ENCODE peak calls at places on chromosomes 13 and 19, in six cellular contexts. M is BJ, G is HL-60, H is AG09309, F is lower lobe of right lung, U is sigmoid colon. Z is an unnamed sample.

GRCh38 chr13:30338331-30338851 is 31.0 kb upstream of the KATNAL1 start:
- DNase-seq in M (no peak), G (no peak), H (no peak), F (no peak), U (no peak), Z (no peak)

GRCh38 chr19:51016798-51017683 is 2.5 kb downstream of the KLK10 start:
- DNase-seq in M (no peak), G (peak), H (no peak), F (no peak), U (no peak), Z (peak)

GRCh38 chr13:83765796-83766195 is 116.5 kb downstream of the SLITRK1 start:
- DNase-seq in M (no peak), G (no peak), H (no peak), F (no peak), U (no peak), Z (no peak)

GRCh38 chr13:67063036-67063435 is 167.1 kb downstream of the PCDH9 start:
- DNase-seq in M (no peak), G (no peak), H (no peak), F (no peak), U (no peak), Z (no peak)

GRCh38 chr13:47628666-47629065 is 372.4 kb downstream of the SUCLA2 start:
- DNase-seq in M (peak), G (no peak), H (peak), F (no peak), U (no peak), Z (no peak)

GRCh38 chr13:66036024-66036614 is 1194.0 kb downstream of the PCDH9 start:
- DNase-seq in M (no peak), G (no peak), H (no peak), F (no peak), U (no peak), Z (no peak)

GRCh38 chr13:95624020-95624419 is 20.5 kb downstream of the DZIP1 start:
- DNase-seq in M (no peak), G (peak), H (no peak), F (no peak), U (no peak), Z (peak)

GRCh38 chr13:96636310-96636709 is 358.0 kb downstream of the OXGR1 start:
- DNase-seq in M (no peak), G (no peak), H (no peak), F (no peak), U (no peak), Z (no peak)

GRCh38 chr19:10173527-10173926 is 21.2 kb downstream of the DNMT1 start:
- DNase-seq in M (no peak), G (no peak), H (no peak), F (no peak), U (no peak), Z (no peak)

GRCh38 chr19:50214699-50215543 is 11.5 kb downstream of the MYH14 start:
- DNase-seq in M (no peak), G (no peak), H (no peak), F (peak), U (no peak), Z (no peak)

GRCh38 chr13:109058071-109058470 is 428.7 kb downstream of the MYO16 start:
- DNase-seq in M (no peak), G (no peak), H (no peak), F (no peak), U (no peak), Z (no peak)

GRCh38 chr13:101690871-101691270 is 238.4 kb downstream of the ITGBL1 start:
- DNase-seq in M (no peak), G (no peak), H (no peak), F (no peak), U (no peak), Z (no peak)

GRCh38 chr19:49255674-49256073 is 69.3 kb downstream of the SLC6A16 start:
- DNase-seq in M (no peak), G (no peak), H (no peak), F (no peak), U (no peak), Z (no peak)

GRCh38 chr19:29680447-29680846 is 15.2 kb downstream of the PLEKHF1 start:
- DNase-seq in M (no peak), G (peak), H (no peak), F (peak), U (no peak), Z (peak)

GRCh38 chr13:111526922-111527321 is 206.5 kb downstream of the TEX29 start:
- DNase-seq in M (no peak), G (no peak), H (no peak), F (peak), U (no peak), Z (no peak)

GRCh38 chr19:51480590-51480989 is 2.3 kb downstream of the CEACAM18 start:
- DNase-seq in M (no peak), G (no peak), H (no peak), F (no peak), U (peak), Z (no peak)

GRCh38 chr19:13778847-13779246 is 4.6 kb downstream of the C19orf53 start:
- DNase-seq in M (no peak), G (no peak), H (no peak), F (no peak), U (no peak), Z (no peak)

GRCh38 chr13:44365008-44365407 is 8.6 kb upstream of the SERP2 start:
- DNase-seq in M (no peak), G (no peak), H (peak), F (no peak), U (no peak), Z (no peak)

GRCh38 chr19:17726914-17727773 is 7.9 kb downstream of the MAP1S start:
- DNase-seq in M (no peak), G (no peak), H (no peak), F (no peak), U (no peak), Z (no peak)

GRCh38 chr13:75693227-75693626 is 57.1 kb downstream of the LMO7 start:
- DNase-seq in M (no peak), G (no peak), H (no peak), F (no peak), U (no peak), Z (no peak)

GRCh38 chr13:50026788-50027473 is 11.7 kb downstream of the KCNRG start:
- DNase-seq in M (no peak), G (no peak), H (no peak), F (no peak), U (no peak), Z (peak)

GRCh38 chr19:16366433-16367268 is 42.0 kb downstream of the KLF2 start:
- DNase-seq in M (no peak), G (peak), H (no peak), F (peak), U (peak), Z (peak)

GRCh38 chr19:3612901-3613741 is 6.4 kb upstream of the TBXA2R start:
- DNase-seq in M (no peak), G (no peak), H (no peak), F (peak), U (no peak), Z (no peak)

GRCh38 chr13:113629814-113630213 is 28.2 kb downstream of the ATP4B start:
- DNase-seq in M (no peak), G (no peak), H (no peak), F (peak), U (peak), Z (no peak)

GRCh38 chr13:31043891-31044657 is 111.6 kb downstream of the TEX26 start:
- DNase-seq in M (no peak), G (peak), H (peak), F (peak), U (peak), Z (peak)

GRCh38 chr19:4059493-4059880 is 7.2 kb downstream of the ZBTB7A start:
- DNase-seq in M (no peak), G (no peak), H (no peak), F (no peak), U (peak), Z (no peak)

GRCh38 chr13:37602743-37603381 is 4.3 kb upstream of the POSTN start:
- DNase-seq in M (no peak), G (no peak), H (no peak), F (no peak), U (no peak), Z (no peak)

GRCh38 chr19:40208602-40209001 is 9.6 kb downstream of the TTC9B start:
- DNase-seq in M (no peak), G (no peak), H (no peak), F (no peak), U (no peak), Z (no peak)
- TF ChIP-seq CTCF in M (no peak), G (no peak), H (no peak), F (no peak), U (no peak), Z (no peak)

GRCh38 chr13:32535748-32536147 is 2.8 kb downstream of the N4BP2L2 start:
- DNase-seq in M (no peak), G (no peak), H (no peak), F (no peak), U (no peak), Z (no peak)

GRCh38 chr13:32538234-32538620 is 368 bp downstream of the N4BP2L2 start:
- DNase-seq in M (no peak), G (no peak), H (no peak), F (peak), U (peak), Z (peak)

GRCh38 chr13:32535140-32535539 is 3.5 kb downstream of the N4BP2L2 start:
- DNase-seq in M (no peak), G (no peak), H (no peak), F (no peak), U (no peak), Z (no peak)

GRCh38 chr13:32537580-32538233 is 888 bp downstream of the N4BP2L2 start:
- DNase-seq in M (no peak), G (peak), H (no peak), F (peak), U (no peak), Z (no peak)

DNA sequence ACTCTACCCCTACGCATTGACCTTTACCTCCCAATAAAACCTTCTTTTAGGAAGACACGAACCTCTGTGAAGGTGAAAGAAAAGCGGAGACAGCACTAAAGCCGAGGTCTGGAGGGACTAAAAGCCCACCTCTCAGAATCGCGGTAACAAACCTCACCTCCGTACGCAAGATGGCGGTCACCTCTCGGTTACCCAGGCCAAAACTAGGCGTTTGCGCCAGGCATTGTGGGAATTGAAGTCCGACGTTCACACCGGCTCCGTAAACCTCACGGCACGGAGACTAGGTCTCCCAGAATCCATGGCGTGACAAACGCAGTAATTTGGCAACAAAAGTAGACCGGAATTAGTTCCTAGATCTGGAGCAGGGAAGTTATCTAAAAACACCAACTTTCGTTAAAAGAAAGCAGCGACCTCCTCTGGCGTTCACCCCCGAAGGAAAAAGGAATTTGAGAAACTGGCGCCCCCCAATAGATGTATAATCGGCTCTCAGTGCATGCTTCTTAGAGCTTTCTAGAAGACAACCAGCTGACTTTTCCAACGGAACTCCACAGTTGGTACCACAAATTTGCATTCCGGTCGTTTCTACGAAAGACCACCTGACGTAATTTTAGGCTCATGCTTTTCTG is at the start of gene N4BP2L2:
- DNase-seq in M (peak), G (peak), H (peak), F (peak), U (peak), Z (peak)
- TF ChIP-seq CTCF in M (peak), G (no peak), H (peak), F (peak), U (no peak), Z (peak)

GRCh38 chr13:41590643-41591042 is 133.3 kb downstream of the RGCC start:
- DNase-seq in M (no peak), G (no peak), H (no peak), F (no peak), U (no peak), Z (no peak)

GRCh38 chr13:41599619-41600018 is 142.3 kb downstream of the RGCC start:
- DNase-seq in M (no peak), G (no peak), H (no peak), F (no peak), U (no peak), Z (no peak)

GRCh38 chr13:41597348-41598041 is 140.1 kb downstream of the RGCC start:
- DNase-seq in M (no peak), G (no peak), H (no peak), F (no peak), U (no peak), Z (no peak)

GRCh38 chr13:41595298-41595697 is 137.9 kb downstream of the RGCC start:
- DNase-seq in M (no peak), G (no peak), H (no peak), F (no peak), U (no peak), Z (no peak)

DNA sequence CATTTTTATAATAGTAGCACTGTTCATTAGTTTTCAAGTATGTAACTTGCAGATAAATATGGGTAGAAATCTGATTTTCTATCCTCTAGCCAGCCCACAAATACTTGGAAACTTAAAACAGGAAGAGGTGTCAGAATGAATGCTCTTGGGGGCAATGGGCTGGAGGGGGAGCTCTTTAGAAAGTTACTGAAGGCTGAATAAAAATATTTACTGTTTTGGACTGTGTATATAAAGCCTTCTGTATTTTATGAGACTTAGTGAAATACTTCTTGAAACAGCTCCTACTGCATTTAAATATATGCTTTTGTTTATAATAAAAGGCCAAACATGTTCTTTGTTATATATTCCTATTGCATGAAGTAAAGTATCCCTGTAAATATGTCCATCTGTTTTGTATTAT is 138.8 kb downstream of the RGCC start:
- DNase-seq in M (no peak), G (no peak), H (no peak), F (no peak), U (no peak), Z (no peak)
- TF ChIP-seq CTCF in M (peak), G (no peak), H (no peak), F (no peak), U (no peak), Z (no peak)

GRCh38 chr13:73767747-73768315 is 366.4 kb downstream of the KLF12 start:
- DNase-seq in M (no peak), G (no peak), H (no peak), F (no peak), U (no peak), Z (no peak)
- TF ChIP-seq CTCF in M (peak), G (no peak), H (peak), F (peak), U (peak), Z (peak)

DNA sequence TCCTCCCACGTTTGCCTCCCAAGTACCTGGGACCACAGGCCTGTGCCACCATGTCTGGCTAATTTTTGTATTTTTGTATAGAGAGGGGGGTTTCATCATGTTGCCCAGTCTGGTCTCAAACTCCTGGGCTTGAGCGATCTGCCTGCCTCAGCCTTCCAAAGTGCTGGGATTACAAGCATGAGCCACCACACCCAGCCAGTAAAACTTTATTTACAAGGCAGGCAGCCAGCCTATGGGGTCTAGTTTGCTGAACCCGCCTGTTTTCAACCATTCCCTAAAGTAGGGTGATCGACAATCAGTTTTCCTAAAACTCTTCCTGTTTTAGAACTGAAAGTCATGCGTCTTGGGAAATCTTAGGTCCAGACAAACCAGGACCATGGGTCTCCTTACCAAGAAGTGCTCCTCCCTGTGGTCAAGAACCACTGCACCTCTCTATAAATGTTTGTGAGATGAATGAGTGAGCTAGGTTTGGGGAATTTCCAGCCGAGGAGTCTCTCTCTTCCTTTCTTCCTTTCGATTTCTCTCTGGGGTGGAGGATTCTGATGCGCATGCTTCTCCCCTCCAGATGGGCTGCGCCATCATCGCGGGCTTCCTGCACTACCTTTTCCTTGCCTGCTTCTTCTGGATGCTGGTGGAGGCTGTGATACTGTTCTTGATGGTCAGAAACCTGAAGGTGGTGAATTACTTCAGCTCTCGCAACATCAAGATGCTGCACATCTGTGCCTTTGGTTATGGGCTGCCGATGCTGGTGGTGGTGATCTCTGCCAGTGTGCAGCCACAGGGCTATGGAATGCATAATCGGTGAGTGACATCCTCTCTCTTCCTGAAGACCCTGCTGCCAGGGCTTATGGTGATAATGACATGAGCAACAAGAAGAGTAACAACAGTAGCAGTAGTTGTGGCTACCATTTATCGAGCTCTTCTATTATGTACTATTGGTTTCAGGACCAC is 38.7 kb downstream of the ADGRE1 start:
- DNase-seq in M (no peak), G (no peak), H (peak), F (no peak), U (no peak), Z (peak)
- TF ChIP-seq CTCF in M (no peak), G (no peak), H (peak), F (no peak), U (no peak), Z (no peak)

GRCh38 chr13:72805663-72806341 is 23.9 kb downstream of the PIBF1 start:
- DNase-seq in M (no peak), G (peak), H (no peak), F (no peak), U (no peak), Z (no peak)

GRCh38 chr13:72804301-72804700 is 22.4 kb downstream of the PIBF1 start:
- DNase-seq in M (no peak), G (no peak), H (no peak), F (no peak), U (no peak), Z (no peak)

GRCh38 chr13:72808917-72809500 is 27.1 kb downstream of the PIBF1 start:
- DNase-seq in M (no peak), G (no peak), H (no peak), F (no peak), U (no peak), Z (peak)
- TF ChIP-seq CTCF in M (peak), G (no peak), H (peak), F (peak), U (no peak), Z (peak)

DNA sequence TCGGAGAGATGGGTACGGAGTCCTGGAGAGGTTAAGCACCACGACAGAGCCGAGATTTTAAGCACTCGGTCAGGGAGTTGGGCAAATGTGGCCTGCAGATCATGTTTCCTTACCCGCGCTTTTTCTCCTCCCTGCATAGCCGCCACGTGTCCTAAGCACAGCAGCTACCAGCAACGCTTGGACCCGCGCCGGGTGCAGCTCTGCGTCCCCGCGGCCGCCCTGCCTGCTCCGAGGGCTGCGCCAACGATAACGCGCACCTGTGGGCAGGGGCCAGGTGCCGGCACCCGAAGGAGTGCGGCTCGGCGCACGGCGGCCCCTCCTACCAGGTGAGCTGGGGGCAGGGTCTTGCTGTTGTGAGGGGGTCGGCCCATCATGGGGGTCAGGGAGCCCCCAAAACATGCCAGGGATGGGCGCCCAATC is 24.8 kb upstream of the FXYD3 start:
- DNase-seq in M (no peak), G (no peak), H (no peak), F (no peak), U (no peak), Z (no peak)
- TF ChIP-seq CTCF in M (no peak), G (no peak), H (no peak), F (no peak), U (no peak), Z (no peak)

GRCh38 chr19:57410748-57411671 is at the start of gene ZNF17:
- DNase-seq in M (peak), G (peak), H (peak), F (peak), U (peak), Z (peak)
- TF ChIP-seq CTCF in M (no peak), G (no peak), H (no peak), F (no peak), U (no peak), Z (no peak)

GRCh38 chr13:27637289-27637626 is 15.6 kb downstream of the POLR1D start:
- DNase-seq in M (no peak), G (no peak), H (no peak), F (no peak), U (no peak), Z (no peak)
- TF ChIP-seq CTCF in M (no peak), G (no peak), H (no peak), F (no peak), U (no peak), Z (no peak)

GRCh38 chr13:23430664-23431063 is 2.8 kb downstream of the SACS start:
- DNase-seq in M (no peak), G (no peak), H (no peak), F (no peak), U (no peak), Z (no peak)

GRCh38 chr13:23436680-23437079 is 3.2 kb upstream of the SACS start:
- DNase-seq in M (no peak), G (no peak), H (no peak), F (no peak), U (no peak), Z (no peak)

GRCh38 chr13:23432589-23432988 is 913 bp downstream of the SACS start:
- DNase-seq in M (no peak), G (no peak), H (no peak), F (no peak), U (no peak), Z (no peak)

GRCh38 chr13:23433171-23434153 is at the start of gene SACS:
- DNase-seq in M (no peak), G (no peak), H (no peak), F (no peak), U (peak), Z (no peak)

DNA sequence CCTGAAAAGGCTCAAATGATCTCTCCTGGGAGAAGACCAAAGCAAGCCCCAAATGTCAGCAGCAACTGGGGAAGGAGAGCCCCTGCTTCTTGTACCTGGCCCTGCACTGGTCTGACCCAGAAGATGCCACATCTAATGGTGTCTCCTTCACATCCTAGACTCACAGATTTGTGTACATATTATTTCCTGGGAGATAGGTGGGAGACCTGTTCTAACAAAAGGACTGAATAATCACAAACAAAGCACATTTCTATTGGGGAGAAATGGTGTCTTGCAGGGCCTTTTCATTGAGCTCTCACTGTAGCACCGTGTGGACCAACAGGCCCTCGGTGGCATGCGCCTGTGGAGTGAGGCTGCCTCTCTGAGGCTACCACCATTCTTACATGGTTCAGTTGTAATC is 929 bp upstream of the SACS start:
- DNase-seq in M (no peak), G (no peak), H (no peak), F (no peak), U (no peak), Z (no peak)
- TF ChIP-seq CTCF in M (no peak), G (no peak), H (no peak), F (no peak), U (no peak), Z (no peak)

Z was measured in GM10248.